ENCODE peak calls at places on chromosomes 1 and 21, in four cellular contexts. W is IMR-90, X is H9, C is H1. P is an unnamed sample.

GRCh38 chr1:230069813-230070212 is 2.8 kb downstream of the GALNT2 start:
- DNase-seq in X (no peak), C (peak), W (no peak), P (no peak)

GRCh38 chr1:15038232-15039016 is 115.1 kb upstream of the TMEM51 start:
- DNase-seq in C (no peak), X (peak), W (peak), P (peak)

GRCh38 chr1:94350350-94350924 is 67.8 kb upstream of the ABCD3 start:
- DNase-seq in X (no peak), C (no peak), W (no peak), P (no peak)

GRCh38 chr21:45330075-45330781 is 42.5 kb upstream of the POFUT2 start:
- DNase-seq in W (peak), X (peak), C (no peak), P (peak)

GRCh38 chr1:202642619-202643291 is 67.5 kb downstream of the SYT2 start:
- DNase-seq in X (no peak), W (no peak), C (peak), P (no peak)

GRCh38 chr1:56967900-56968832 is 2.4 kb upstream of the C8B start:
- DNase-seq in X (peak), W (peak), C (peak), P (peak)

GRCh38 chr1:239805888-239806772 is 285.6 kb upstream of the FMN2 start:
- DNase-seq in X (no peak), C (no peak), W (no peak), P (no peak)

GRCh38 chr21:41369105-41369914 is 7.5 kb downstream of the MX2 start:
- DNase-seq in W (no peak), X (peak), C (peak), P (peak)

GRCh38 chr1:32546611-32547010 is 7.4 kb downstream of the ZBTB8A start:
- DNase-seq in C (no peak), X (no peak), W (no peak), P (no peak)

GRCh38 chr1:230028602-230029223 is 38.3 kb upstream of the GALNT2 start:
- DNase-seq in W (no peak), X (no peak), C (no peak), P (no peak)

GRCh38 chr1:24904731-24905354 is 25.2 kb downstream of the RUNX3 start:
- DNase-seq in C (peak), X (peak), W (no peak), P (no peak)

GRCh38 chr1:151553659-151554058 is 13.6 kb downstream of the TUFT1 start:
- DNase-seq in C (no peak), X (no peak), W (peak), P (no peak)

GRCh38 chr1:58310469-58310868 is 236.1 kb downstream of the OMA1 start:
- DNase-seq in W (no peak), C (no peak), X (no peak), P (no peak)

GRCh38 chr1:110466646-110467280 is 15.8 kb downstream of the PROK1 start:
- DNase-seq in W (no peak), X (no peak), C (no peak), P (no peak)

GRCh38 chr1:40708750-40709099 is 17.2 kb downstream of the NFYC start:
- DNase-seq in C (no peak), X (no peak), W (peak), P (peak)

GRCh38 chr21:43917515-43918384 is 52.7 kb downstream of the AGPAT3 start:
- DNase-seq in C (no peak), X (no peak), W (no peak), P (no peak)

GRCh38 chr1:50681931-50682330 is 258.7 kb upstream of the DMRTA2 start:
- DNase-seq in W (peak), C (no peak), X (no peak), P (no peak)

GRCh38 chr1:234925440-234926251 is 203.0 kb downstream of the TOMM20 start:
- DNase-seq in X (peak), C (no peak), W (peak), P (peak)

GRCh38 chr1:201511925-201512539 is 5.1 kb upstream of the CSRP1 start:
- DNase-seq in X (peak), W (no peak), C (no peak), P (peak)

GRCh38 chr1:204931768-204932572 is 61.3 kb downstream of the NFASC start:
- DNase-seq in W (no peak), X (no peak), C (no peak), P (no peak)

DNA sequence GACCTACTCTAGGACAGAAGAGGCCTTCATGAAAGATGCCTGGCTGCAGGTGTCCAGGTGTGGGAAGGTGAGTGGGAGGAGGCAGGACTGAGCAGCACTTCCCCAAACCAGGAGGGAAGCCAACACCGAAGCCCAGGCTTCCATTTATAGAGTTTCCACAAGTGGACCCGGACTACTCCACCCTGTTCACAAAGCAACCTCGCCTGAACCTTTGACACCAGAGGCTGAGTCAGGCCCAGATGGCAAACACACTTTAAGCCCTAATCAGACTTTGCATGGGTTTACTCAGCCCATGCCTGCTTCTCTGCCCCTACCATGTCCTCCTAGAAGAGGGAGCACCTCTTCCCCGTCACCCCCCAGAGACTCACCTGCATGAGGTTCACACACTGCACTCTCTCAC is 14.0 kb downstream of the PRR9 start:
- DNase-seq in C (no peak), X (no peak), W (no peak), P (no peak)
- H3K56ac ChIP-seq in C (no peak), X (no peak), W (no peak), P (no peak)

GRCh38 chr1:219746141-219746540 is 133.2 kb upstream of the ZC3H11B start:
- DNase-seq in W (no peak), X (no peak), C (no peak), P (no peak)
- H3K56ac ChIP-seq in W (no peak), X (no peak), C (no peak), P (no peak)

GRCh38 chr1:163240705-163241104 is 38.0 kb upstream of the RGS5 start:
- DNase-seq in C (no peak), W (no peak), X (no peak), P (no peak)
- H3K56ac ChIP-seq in C (no peak), W (no peak), X (no peak), P (no peak)

GRCh38 chr1:245272676-245273075 is 117.9 kb downstream of the KIF26B start:
- DNase-seq in C (no peak), X (no peak), W (no peak), P (no peak)
- H3K56ac ChIP-seq in C (no peak), X (no peak), W (no peak), P (no peak)

GRCh38 chr1:193338194-193338593 is 151.8 kb upstream of the B3GALT2 start:
- DNase-seq in X (no peak), W (peak), C (no peak), P (no peak)
- H3K56ac ChIP-seq in X (no peak), W (no peak), C (no peak), P (no peak)

GRCh38 chr21:42799948-42800347 is 79.4 kb downstream of the WDR4 start:
- DNase-seq in X (peak), W (no peak), C (peak), P (no peak)
- H3K56ac ChIP-seq in X (no peak), W (no peak), C (no peak), P (peak)